ENCODE peak calls at places on chromosomes 1 and 21, in eight cellular contexts. W, R, Z, K, I, B, A and H are unnamed samples.

GRCh38 chr1:167562697-167563096 is 9.1 kb upstream of the CREG1 start:
- DNase-seq in W (peak; percentile 39), R (no peak), Z (no peak), K (no peak), I (no peak), B (no peak), A (no peak), H (no peak)

GRCh38 chr1:186670965-186671486 is 9.2 kb downstream of the PTGS2 start:
- DNase-seq in W (no peak), R (no peak), Z (no peak), K (no peak), I (no peak), B (no peak), A (no peak), H (no peak)

GRCh38 chr21:44405091-44405947 is 50.0 kb upstream of the LRRC3 start:
- DNase-seq in W (no peak), R (no peak), Z (no peak), K (no peak), I (no peak), B (no peak), A (no peak), H (no peak)

GRCh38 chr1:94418664-94419655 is 771 bp downstream of the ABCD3 start:
- DNase-seq in W (peak; percentile 40), R (no peak), Z (no peak), K (peak; percentile 38), I (peak; percentile 11), B (peak; percentile 5), A (peak; percentile 22), H (no peak)

GRCh38 chr1:160342520-160342919 is 530 bp downstream of the COPA start:
- DNase-seq in W (peak; percentile 23), R (no peak), Z (no peak), K (peak; percentile 30), I (no peak), B (no peak), A (no peak), H (no peak)

GRCh38 chr1:1309525-1310385 is 1.4 kb downstream of the PUSL1 start:
- DNase-seq in W (no peak), R (no peak), Z (no peak), K (no peak), I (no peak), B (no peak), A (no peak), H (no peak)

GRCh38 chr1:39205102-39205780 is 746 bp downstream of the MACF1 start:
- DNase-seq in W (peak; percentile 77), R (no peak), Z (peak; percentile 57), K (no peak), I (no peak), B (peak; percentile 24), A (peak; percentile 50), H (no peak)

GRCh38 chr1:36321119-36321951 is 2.1 kb downstream of the EVA1B start:
- DNase-seq in W (peak; percentile 93), R (no peak), Z (no peak), K (no peak), I (no peak), B (no peak), A (no peak), H (no peak)

GRCh38 chr1:164982545-164982944 is 374.0 kb downstream of the LMX1A start:
- DNase-seq in W (no peak), R (no peak), Z (no peak), K (no peak), I (no peak), B (no peak), A (no peak), H (no peak)